ENCODE peak calls at places on chromosomes 13 and 19, in six cellular contexts. V is A549, O is neural progenitor cell, C is fibroblast of pulmonary artery, W is BE2C, P is psoas muscle. G is an unnamed sample.

GRCh38 chr13:95676775-95677563 is at the start of gene DNAJC3:
- DNase-seq in V (peak), O (peak), C (peak), W (peak), P (peak), G (peak)

GRCh38 chr13:22110368-22110767 is 439.5 kb downstream of the FGF9 start:
- DNase-seq in V (no peak), O (no peak), C (no peak), W (no peak), P (no peak), G (no peak)

GRCh38 chr13:30173301-30173605 is 134.1 kb downstream of the KATNAL1 start:
- DNase-seq in V (no peak), O (no peak), C (peak), W (no peak), P (no peak), G (no peak)

GRCh38 chr13:113670541-113670940 is 3.5 kb downstream of the GRK1 start:
- DNase-seq in V (no peak), O (no peak), C (no peak), W (peak), P (peak), G (no peak)

GRCh38 chr19:58559275-58560006 is 1.0 kb upstream of the UBE2M start:
- DNase-seq in V (peak), O (peak), C (peak), W (peak), P (peak), G (peak)

GRCh38 chr19:1295169-1296012 is 9.7 kb downstream of the EFNA2 start:
- DNase-seq in V (no peak), O (peak), C (no peak), W (peak), P (no peak), G (no peak)

GRCh38 chr19:19170053-19170945 is at the start of gene MEF2B:
- DNase-seq in V (peak), O (peak), C (peak), W (peak), P (peak), G (peak)

GRCh38 chr13:38391341-38391740 is 41.7 kb downstream of the UFM1 start:
- DNase-seq in V (no peak), O (no peak), C (no peak), W (no peak), P (no peak), G (no peak)

GRCh38 chr19:4267101-4267900 is 11.8 kb upstream of the SHD start:
- DNase-seq in V (peak), O (peak), C (peak), W (peak), P (peak), G (peak)

GRCh38 chr19:29702958-29703320 is 12.1 kb downstream of the C19orf12 start:
- DNase-seq in V (no peak), O (no peak), C (no peak), W (no peak), P (no peak), G (no peak)

GRCh38 chr13:94455414-94455813 is 24.1 kb downstream of the DCT start:
- DNase-seq in V (no peak), O (no peak), C (no peak), W (no peak), P (no peak), G (no peak)

GRCh38 chr13:26025196-26025595 is 26.6 kb downstream of the SHISA2 start:
- DNase-seq in V (no peak), O (no peak), C (no peak), W (no peak), P (no peak), G (no peak)

GRCh38 chr13:31774186-31774585 is 34.9 kb downstream of the RXFP2 start:
- DNase-seq in V (no peak), O (no peak), C (no peak), W (no peak), P (no peak), G (no peak)

GRCh38 chr13:44834404-44834803 is 154.9 kb downstream of the NUFIP1 start:
- DNase-seq in V (no peak), O (no peak), C (no peak), W (no peak), P (no peak), G (no peak)

GRCh38 chr13:44383945-44384344 is 10.3 kb downstream of the SERP2 start:
- DNase-seq in V (no peak), O (no peak), C (no peak), W (no peak), P (no peak), G (no peak)

GRCh38 chr13:112804374-112804773 is 114.5 kb downstream of the ATP11A start:
- DNase-seq in V (no peak), O (no peak), C (no peak), W (no peak), P (no peak), G (no peak)

GRCh38 chr19:3287814-3288213 is 63.4 kb downstream of the CELF5 start:
- DNase-seq in V (no peak), O (no peak), C (no peak), W (no peak), P (no peak), G (no peak)

GRCh38 chr19:4089400-4089908 is 22.8 kb upstream of the ZBTB7A start:
- DNase-seq in V (no peak), O (no peak), C (no peak), W (no peak), P (peak), G (no peak)

GRCh38 chr13:62320129-62320724 is 904.6 kb upstream of the PCDH20 start:
- DNase-seq in V (peak), O (peak), C (peak), W (peak), P (no peak), G (peak)
- TF ChIP-seq CTCF in V (peak), O (peak), C (peak), W (peak), P (peak), G (peak)

GRCh38 chr19:48397263-48397635 is 3.8 kb downstream of the GRIN2D start:
- DNase-seq in V (no peak), O (no peak), C (no peak), W (no peak), P (no peak), G (no peak)
- H3K4me3 ChIP-seq in V (peak), O (no peak), C (peak), W (no peak), P (no peak), G (peak)

DNA sequence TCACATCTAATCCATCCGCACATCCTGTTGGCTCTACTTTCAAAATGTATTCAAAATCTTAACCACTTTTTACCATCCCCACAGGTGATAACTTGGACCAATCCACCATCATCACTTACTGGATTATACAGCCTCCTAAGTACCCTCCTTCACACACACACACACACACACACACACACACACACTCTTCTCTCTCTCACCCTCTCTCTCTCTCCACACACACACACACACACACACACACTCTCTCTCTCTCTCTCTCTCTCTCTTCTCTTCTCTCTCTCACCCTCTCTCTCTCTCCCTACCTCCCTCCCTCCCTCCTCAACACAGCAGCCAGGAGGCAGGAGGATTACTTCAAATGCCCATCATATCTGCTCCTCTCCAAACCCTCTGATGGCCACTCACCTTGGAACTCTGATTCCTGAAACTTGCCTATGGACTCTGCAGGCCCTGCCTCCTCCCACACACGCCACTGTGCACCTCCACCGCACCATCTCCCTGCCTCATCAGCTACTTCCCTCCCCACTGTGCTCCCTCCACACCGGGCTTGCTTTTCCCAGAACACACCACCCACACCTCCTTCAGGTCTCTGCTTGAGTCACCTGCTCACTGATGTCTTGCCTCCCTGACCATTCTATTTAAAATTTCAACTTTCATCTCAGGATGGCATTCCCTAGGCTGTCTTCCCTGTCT is 39.7 kb downstream of the RCBTB2 start:
- DNase-seq in V (no peak), O (no peak), C (peak), W (no peak), P (no peak), G (no peak)
- TF ChIP-seq CTCF in V (no peak), O (no peak), C (no peak), W (no peak), P (no peak), G (no peak)

DNA sequence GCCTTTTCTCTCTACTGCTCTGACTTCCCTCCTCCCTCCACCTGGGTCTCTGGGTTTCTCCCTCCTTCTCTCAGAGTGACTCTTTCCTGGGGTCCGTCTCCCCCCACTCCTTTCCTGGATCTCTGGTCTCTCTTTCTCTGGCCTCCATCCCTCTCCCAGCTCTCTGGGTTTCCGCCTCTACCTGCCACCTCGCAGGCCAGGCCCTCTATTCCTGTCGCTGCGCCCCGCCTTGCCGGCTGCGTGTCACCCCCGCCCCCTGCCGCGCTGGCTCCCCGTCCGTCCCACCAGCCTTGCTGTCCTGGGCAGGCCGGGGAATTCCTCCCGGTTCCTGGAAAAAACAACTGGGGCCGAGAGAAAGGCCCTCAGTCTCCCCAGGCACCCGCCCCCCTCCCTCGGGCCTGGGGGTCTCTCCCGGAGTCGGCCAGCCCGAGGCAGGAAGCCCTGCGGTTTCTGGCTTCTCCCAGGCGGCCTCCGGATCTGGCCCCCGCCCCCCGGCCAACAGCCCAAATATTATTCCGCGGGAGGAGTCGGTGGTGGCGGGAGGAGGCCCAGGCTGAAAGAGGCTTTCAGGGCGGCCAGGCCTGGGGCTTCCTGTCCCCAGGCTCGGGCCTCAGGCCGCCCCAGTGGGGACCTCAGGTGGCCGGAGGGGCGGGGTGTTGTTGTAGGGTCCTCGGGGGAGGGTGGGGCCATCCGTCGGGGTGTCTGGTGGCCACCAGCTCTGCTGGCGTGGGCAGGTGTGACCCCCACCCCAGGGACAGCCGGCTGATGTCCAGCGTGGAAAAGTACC is 9.3 kb downstream of the IRF2BP1 start:
- DNase-seq in V (no peak), O (peak), C (peak), W (no peak), P (peak), G (no peak)
- H3K4me3 ChIP-seq in V (no peak), O (peak), C (no peak), W (no peak), P (peak), G (peak)

GRCh38 chr13:41196620-41197019 is 2.3 kb upstream of the KBTBD7 start:
- DNase-seq in V (no peak), O (no peak), C (peak), W (no peak), P (no peak), G (peak)
- TF ChIP-seq CTCF in V (peak), O (peak), C (peak), W (peak), P (no peak), G (peak)

GRCh38 chr19:15111758-15112157 is 4.6 kb downstream of the SYDE1 start:
- DNase-seq in V (no peak), O (no peak), C (no peak), W (no peak), P (no peak), G (no peak)
- H3K4me3 ChIP-seq in V (no peak), O (no peak), C (no peak), W (no peak), P (no peak), G (no peak)

G was measured in choroid plexus epithelial cell.